ENCODE peak calls at places on chromosomes 13 and 19, in five cellular contexts. E is left lung, F is Calu3, Z is lower lobe of right lung, D is A549. T is an unnamed sample.

GRCh38 chr19:13573268-13573667 is 67.0 kb upstream of the CACNA1A start:
- DNase-seq in Z (no peak), E (no peak), F (no peak), D (no peak), T (no peak)

GRCh38 chr19:18612772-18613588 is at the start of gene TMEM59L:
- DNase-seq in F (no peak), D (no peak), Z (no peak), E (peak), T (no peak)

GRCh38 chr13:26919311-26919710 is 158.7 kb upstream of the GPR12 start:
- DNase-seq in D (no peak), Z (no peak), E (no peak), F (no peak), T (no peak)

GRCh38 chr13:31131470-31131961 is 30.2 kb downstream of the HSPH1 start:
- DNase-seq in Z (no peak), D (no peak), F (no peak), E (no peak), T (no peak)

GRCh38 chr13:49914947-49915346 is 21.2 kb downstream of the SPRYD7 start:
- DNase-seq in Z (no peak), E (no peak), F (no peak), D (no peak), T (no peak)

GRCh38 chr19:2820112-2820702 is 539 bp downstream of the ZNF554 start:
- DNase-seq in E (no peak), D (no peak), F (no peak), Z (peak), T (no peak)

GRCh38 chr19:18057557-18057956 is 29.2 kb downstream of the IL12RB1 start:
- DNase-seq in E (no peak), F (no peak), D (no peak), Z (no peak), T (no peak)

GRCh38 chr13:99987180-99988047 is 5.8 kb downstream of the ZIC2 start:
- DNase-seq in F (no peak), D (no peak), E (no peak), Z (no peak), T (no peak)

GRCh38 chr19:14758816-14759215 is 19.5 kb downstream of the ADGRE2 start:
- DNase-seq in D (no peak), F (peak), E (no peak), Z (no peak), T (no peak)

GRCh38 chr19:50562329-50562728 is 5.9 kb downstream of the LRRC4B start:
- DNase-seq in D (no peak), Z (no peak), F (no peak), E (no peak), T (no peak)

GRCh38 chr13:100517706-100518105 is 70.9 kb downstream of the GGACT start:
- DNase-seq in F (no peak), E (no peak), D (no peak), Z (no peak), T (no peak)

GRCh38 chr19:17220207-17220758 is 5.1 kb downstream of the USE1 start:
- DNase-seq in F (peak), D (no peak), E (no peak), Z (no peak), T (no peak)

GRCh38 chr19:46614114-46614701 is 10.7 kb downstream of the PTGIR start:
- DNase-seq in D (peak), F (peak), E (peak), Z (peak), T (peak)

GRCh38 chr19:3099347-3100145 is 5.4 kb downstream of the GNA11 start:
- DNase-seq in F (no peak), E (peak), D (no peak), Z (no peak), T (no peak)

GRCh38 chr13:76677047-76677446 is 209.2 kb downstream of the KCTD12 start:
- DNase-seq in D (no peak), Z (no peak), F (no peak), E (no peak), T (no peak)

GRCh38 chr13:74200081-74200480 is 65.9 kb upstream of the KLF12 start:
- DNase-seq in D (no peak), E (no peak), Z (no peak), F (no peak), T (no peak)

GRCh38 chr19:16200038-16200775 is 2.5 kb downstream of the AP1M1 start:
- DNase-seq in E (no peak), D (no peak), F (no peak), Z (peak), T (peak)

GRCh38 chr19:31913103-31913710 is 432.2 kb upstream of the ZNF507 start:
- DNase-seq in Z (no peak), D (no peak), F (no peak), E (no peak), T (no peak)

GRCh38 chr13:97914537-97914936 is 38.9 kb upstream of the IPO5 start:
- DNase-seq in E (no peak), Z (no peak), D (no peak), F (no peak), T (no peak)

GRCh38 chr19:39792999-39793546 is 14.4 kb downstream of the LEUTX start:
- DNase-seq in D (peak), Z (peak), F (peak), E (peak), T (peak)

GRCh38 chr13:45575146-45575829 is 40.3 kb downstream of the ERICH6B start:
- DNase-seq in Z (no peak), D (no peak), F (no peak), E (no peak), T (no peak)

GRCh38 chr19:11970174-11970573 is 5.3 kb downstream of the ZNF763 start:
- DNase-seq in Z (no peak), E (no peak), D (no peak), F (no peak), T (no peak)

GRCh38 chr13:65653548-65654078 is 1576.5 kb downstream of the PCDH9 start:
- DNase-seq in D (no peak), F (no peak), Z (no peak), E (no peak), T (no peak)

GRCh38 chr13:113788413-113789135 is 29.5 kb downstream of the TMEM255B start:
- DNase-seq in Z (no peak), E (no peak), F (no peak), D (no peak), T (no peak)

GRCh38 chr19:1884291-1884718 is 991 bp downstream of the ABHD17A start:
- DNase-seq in Z (no peak), D (no peak), E (no peak), F (no peak), T (peak)

GRCh38 chr19:19460258-19460731 is 54.8 kb downstream of the GATAD2A start:
- DNase-seq in F (no peak), E (peak), Z (peak), D (no peak), T (peak)

GRCh38 chr19:2337329-2337707 is 8.8 kb downstream of the SPPL2B start:
- DNase-seq in D (no peak), F (no peak), Z (no peak), E (peak), T (no peak)

GRCh38 chr19:39701291-39701690 is 3.0 kb upstream of the LGALS14 start:
- DNase-seq in F (no peak), Z (no peak), E (no peak), D (no peak), T (no peak)

DNA sequence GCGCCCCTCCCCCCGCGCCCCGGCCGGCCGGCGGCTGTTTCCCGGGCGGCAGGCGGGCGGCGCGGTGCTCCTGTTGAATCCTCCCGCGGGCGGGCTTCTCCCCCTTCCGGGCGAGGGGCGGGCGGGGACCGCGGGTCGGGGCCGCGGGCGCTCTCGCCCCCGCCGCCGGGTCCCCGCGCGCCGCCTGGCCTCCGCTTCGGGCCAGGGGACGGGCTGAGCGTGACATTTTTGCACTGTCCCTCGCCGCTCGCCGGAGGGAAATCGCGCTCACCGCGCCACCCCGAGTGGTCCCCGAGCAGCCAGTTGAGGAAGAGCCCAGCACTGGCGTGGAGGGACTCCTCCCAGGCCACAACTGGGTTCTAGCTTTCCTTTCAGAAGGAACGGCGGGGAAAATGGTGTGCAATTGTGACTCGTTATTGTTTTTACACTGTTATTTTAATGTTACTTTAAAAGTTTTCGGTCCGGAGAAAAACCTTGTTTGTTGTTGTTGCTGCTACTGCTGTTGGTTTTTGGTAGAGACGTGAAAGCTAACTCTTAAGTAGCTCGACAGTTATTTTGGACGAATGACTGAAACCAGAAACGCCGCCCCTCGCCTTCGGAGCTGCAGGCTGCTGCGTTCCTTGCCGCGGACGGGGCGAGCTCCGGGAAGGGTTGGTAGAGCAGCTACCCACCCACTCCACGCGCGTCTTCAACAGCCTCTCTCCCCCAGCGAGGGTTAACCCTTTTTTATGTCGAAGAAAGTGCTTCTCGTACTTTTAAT is 942 bp downstream of the PDS5B start:
- DNase-seq in E (peak), D (peak), Z (peak), F (peak), T (peak)
- TF ChIP-seq CTCF in E (no peak), D (no peak), Z (no peak), F (no peak), T (no peak)

GRCh38 chr13:47549219-47549752 is 451.8 kb downstream of the SUCLA2 start:
- DNase-seq in F (no peak), D (no peak), Z (no peak), E (no peak), T (no peak)
- TF ChIP-seq CTCF in F (no peak), D (no peak), Z (no peak), E (no peak), T (no peak)

DNA sequence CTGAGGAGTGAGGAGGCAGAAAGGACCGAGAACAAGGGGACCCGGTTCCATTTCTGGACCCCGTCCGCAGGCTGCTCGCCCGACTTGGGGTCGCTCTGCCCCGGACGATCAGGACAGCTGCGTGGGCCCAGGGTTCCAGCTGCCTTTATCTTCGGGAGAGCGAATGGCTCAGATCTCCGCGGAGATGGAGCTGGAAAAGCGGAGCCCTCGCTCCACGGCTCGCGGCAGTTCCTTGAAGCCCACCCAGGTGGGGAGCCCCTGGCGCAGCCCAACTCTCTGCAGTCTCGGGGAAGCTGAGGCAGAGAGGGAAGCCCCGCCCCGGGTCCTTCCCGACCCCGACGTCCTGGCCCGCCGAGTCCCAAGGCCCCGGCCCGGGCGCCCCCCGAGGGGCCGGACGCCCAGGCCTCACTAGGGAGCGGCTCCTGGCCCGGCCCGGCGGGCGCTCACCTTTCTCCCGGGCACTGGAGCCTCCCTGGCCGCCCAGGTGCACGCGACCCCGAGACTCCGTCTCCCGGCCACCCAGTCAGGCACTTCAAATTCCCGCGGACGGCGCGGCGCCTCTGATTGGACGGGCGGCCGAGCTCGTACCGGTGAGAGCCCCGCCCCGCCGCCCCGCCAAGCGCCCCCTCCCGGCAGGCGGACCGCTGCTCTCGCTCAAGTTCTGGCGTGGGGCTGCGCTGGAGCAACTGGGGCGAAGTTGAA is 485.7 kb downstream of the UQCRFS1 start:
- DNase-seq in E (peak), D (no peak), F (no peak), Z (no peak), T (no peak)
- TF ChIP-seq CTCF in E (no peak), D (no peak), F (no peak), Z (peak), T (peak)

DNA sequence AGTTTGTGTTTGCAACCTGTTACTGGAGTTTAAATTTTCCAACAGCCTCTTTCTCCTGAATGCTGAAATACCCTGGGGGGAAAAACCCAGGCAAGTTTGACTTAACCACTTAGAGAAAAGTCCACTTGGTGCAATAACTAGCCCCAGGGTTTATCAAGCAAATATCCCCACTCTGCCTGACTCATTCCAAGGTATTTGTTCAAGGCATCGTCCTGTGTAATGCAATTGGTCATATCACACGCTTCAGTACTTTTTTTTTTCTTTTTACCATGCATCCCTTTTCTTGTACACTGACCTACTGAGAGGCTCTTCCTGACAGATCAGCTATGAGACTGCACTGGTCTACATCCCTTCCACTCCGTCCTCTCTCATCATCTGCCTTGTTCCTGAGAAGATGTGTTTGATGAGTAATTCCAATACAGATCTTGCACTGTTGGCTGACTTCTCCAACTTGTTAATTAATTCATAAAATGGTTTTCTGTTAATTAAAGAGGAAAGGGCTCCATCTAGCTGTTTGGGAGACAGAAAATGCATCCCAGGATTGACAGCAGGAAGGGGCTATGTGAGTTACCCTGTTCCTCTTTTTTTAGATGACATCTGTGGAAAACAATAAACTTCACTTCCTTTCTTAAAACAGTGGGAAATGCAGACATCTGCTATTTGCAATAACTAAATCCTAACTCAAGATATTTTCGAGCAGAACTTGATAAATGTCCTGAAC is 212.6 kb upstream of the IRS2 start:
- DNase-seq in F (no peak), D (peak), Z (no peak), E (no peak), T (no peak)
- TF ChIP-seq CTCF in F (no peak), D (no peak), Z (no peak), E (no peak), T (no peak)

DNA sequence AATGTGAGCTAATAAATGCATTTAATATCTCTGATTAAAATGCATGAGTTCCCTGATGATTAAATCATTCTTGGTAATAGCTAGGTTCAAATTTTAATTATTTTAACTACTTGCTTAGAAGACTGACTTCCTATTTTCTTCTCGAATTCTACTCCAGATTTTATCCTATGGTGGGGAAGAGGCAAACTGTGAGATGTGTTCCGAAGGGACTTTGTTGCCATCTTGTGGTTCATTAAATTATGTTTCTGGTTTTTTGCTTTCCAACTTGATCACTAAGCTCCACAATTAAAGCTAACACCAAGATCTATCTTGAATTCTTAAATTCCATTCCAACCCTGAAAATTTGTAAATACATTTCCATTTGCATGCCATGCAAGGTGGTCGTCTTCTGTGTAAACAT is 538.4 kb upstream of the PCDH20 start:
- DNase-seq in Z (no peak), F (no peak), D (no peak), E (no peak), T (no peak)
- TF ChIP-seq CTCF in Z (no peak), F (no peak), D (peak), E (no peak), T (no peak)

DNA sequence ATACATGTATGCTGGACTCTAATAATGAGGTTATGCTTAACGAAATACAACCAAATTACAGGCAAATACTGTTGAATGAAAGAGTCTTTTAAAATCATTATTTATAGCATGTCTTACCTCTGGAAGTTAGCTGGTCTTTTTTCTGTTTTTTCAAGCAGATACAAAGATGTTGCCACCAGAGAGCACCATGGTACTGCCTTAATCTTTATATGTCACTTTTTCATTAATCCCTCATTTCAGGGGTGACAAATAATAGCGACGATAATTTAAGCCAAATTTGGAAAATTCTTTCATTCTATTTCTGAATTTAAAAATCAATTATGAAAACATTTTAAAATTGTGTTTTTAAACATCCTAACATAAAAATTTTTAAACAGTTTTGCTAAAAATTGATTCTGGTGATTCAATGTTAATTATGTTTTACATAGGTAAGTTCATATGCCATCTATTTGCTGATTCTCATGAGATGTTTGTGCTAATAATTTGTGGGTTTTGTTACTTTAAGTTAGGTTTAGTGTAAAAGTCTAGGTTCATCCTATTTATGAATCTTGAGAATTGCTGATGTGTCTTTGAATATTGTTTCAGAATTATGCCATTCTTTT is 379.3 kb upstream of the SGCG start:
- DNase-seq in D (no peak), Z (no peak), E (no peak), F (no peak), T (no peak)
- TF ChIP-seq CTCF in D (peak), Z (peak), E (no peak), F (no peak), T (no peak)

GRCh38 chr13:102770435-102770834 is 3.2 kb downstream of the TEX30 start:
- DNase-seq in F (no peak), Z (no peak), D (no peak), E (no peak), T (no peak)

GRCh38 chr13:102772042-102772425 is 1.6 kb downstream of the TEX30 start:
- DNase-seq in D (no peak), Z (no peak), E (no peak), F (no peak), T (no peak)

GRCh38 chr13:102768914-102769313 is 4.7 kb downstream of the TEX30 start:
- DNase-seq in F (no peak), Z (no peak), D (no peak), E (no peak), T (no peak)

GRCh38 chr13:102771298-102772041 is 2.1 kb downstream of the TEX30 start:
- DNase-seq in Z (no peak), F (no peak), E (no peak), D (no peak), T (no peak)

DNA sequence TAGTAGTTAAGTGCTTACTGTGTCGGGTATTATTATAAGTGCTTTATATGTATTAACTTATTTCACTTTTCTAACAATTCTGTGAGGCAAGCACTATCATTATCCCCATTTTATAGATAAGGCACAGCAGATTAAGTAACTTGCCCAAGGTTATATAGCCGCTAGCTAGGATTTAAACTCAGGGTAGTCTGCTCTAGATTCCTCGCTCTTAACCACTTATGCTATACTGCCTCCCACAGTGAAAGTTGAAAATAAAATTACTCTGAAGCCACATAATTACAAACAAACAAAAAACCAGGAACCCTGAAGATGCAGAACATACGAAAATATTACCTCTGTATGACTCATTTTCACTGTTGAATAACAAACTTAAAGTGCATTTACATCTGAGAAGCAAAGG is 3.9 kb downstream of the TEX30 start:
- DNase-seq in Z (no peak), E (no peak), D (no peak), F (no peak), T (no peak)
- TF ChIP-seq CTCF in Z (no peak), E (no peak), D (no peak), F (no peak), T (no peak)

T was measured in CD14-positive monocyte.